ENCODE peak calls at places on chromosome 22, in eight cellular contexts. T is fibroblast of pulmonary artery; O is activated naive CD8-positive, alpha-beta T cell treated with anti-CD3 and anti-CD28 coated beads, Interleukin-2, amount 10 ng/mL, durations not matched to agents 7 days and 5 days; W is cardiac septum; C is NCI-H2029; K is GM20000; R is psoas muscle; A is brain microvascular endothelial cell. E is an unnamed sample.
A peak's percentile ranks its signal among the peaks of the same experiment; 100 is the strongest.

GRCh38 chr22:17827466-17827865 is 53.2 kb upstream of the BID start:
- DNase-seq in T (no peak), O (no peak), W (no peak), C (no peak), K (no peak), R (no peak), A (no peak), E (no peak)

GRCh38 chr22:37609240-37610152 is 862 bp downstream of the GGA1 start:
- DNase-seq in T (peak; percentile 21), O (peak; percentile 47), W (no peak), C (no peak), K (peak; percentile 65), R (no peak), A (peak; percentile 11), E (peak; percentile 37)

GRCh38 chr22:23395476-23396361 is 184.4 kb downstream of the IGLL1 start:
- DNase-seq in T (no peak), O (no peak), W (peak; percentile 71), C (no peak), K (no peak), R (peak; percentile 51), A (no peak), E (no peak)

GRCh38 chr22:35308480-35308945 is 8.8 kb downstream of the TOM1 start:
- DNase-seq in T (no peak), O (no peak), W (no peak), C (no peak), K (peak; percentile 29), R (no peak), A (no peak), E (peak; percentile 69)

GRCh38 chr22:50293441-50294318 is 13.8 kb downstream of the PLXNB2 start:
- DNase-seq in T (peak; percentile 80), O (peak; percentile 64), W (peak; percentile 89), C (no peak), K (no peak), R (no peak), A (peak; percentile 53), E (peak; percentile 48)

GRCh38 chr22:19974233-19974861 is 32.7 kb upstream of the TXNRD2 start:
- DNase-seq in T (peak; percentile 65), O (no peak), W (no peak), C (peak; percentile 26), K (peak; percentile 83), R (no peak), A (peak; percentile 42), E (no peak)

GRCh38 chr22:30636226-30637077 is 871 bp downstream of the SLC35E4 start:
- DNase-seq in T (no peak), O (peak; percentile 47), W (no peak), C (peak; percentile 1), K (peak; percentile 48), R (peak; percentile 71), A (no peak), E (no peak)

GRCh38 chr22:50205781-50206569 is 5.2 kb downstream of the SELENOO start:
- DNase-seq in T (no peak), O (no peak), W (no peak), C (no peak), K (no peak), R (peak; percentile 56), A (no peak), E (no peak)

GRCh38 chr22:39920134-39920743 is 19.4 kb downstream of the GRAP2 start:
- DNase-seq in T (no peak), O (no peak), W (no peak), C (no peak), K (no peak), R (no peak), A (no peak), E (no peak)

E was measured in stimulated activated naive B cell treated with anti-CD40 and anti-IgM and Interleukin-4, amounts not matched to agents 10 μg/mL and 1 μg/mL and 100 μg/mL, for 72 hours.